ENCODE peak calls at places on chromosomes 3 and 15, in ten cellular contexts. One of them, this sample, is unnamed.

GRCh38 chr3:65052101-65052500 is 364.3 kb upstream of the ADAMTS9 start:
- DNase-seq in H9: no peak
- DNase-seq in GM12878: no peak
- DNase-seq in neuronal stem cell: no peak
- DNase-seq in mesendoderm: peak
- DNase-seq in mesenchymal stem cell: peak
- DNase-seq in GM23248: no peak
- DNase-seq in mammary epithelial cell: peak
- DNase-seq in colonic mucosa: no peak
- DNase-seq in H1: no peak
- DNase-seq in this sample: no peak

GRCh38 chr3:119810018-119810435 is 28.1 kb downstream of the NR1I2 start:
- DNase-seq in colonic mucosa: no peak
- DNase-seq in H1: no peak
- DNase-seq in mesendoderm: no peak
- DNase-seq in GM12878: peak
- DNase-seq in mesenchymal stem cell: no peak
- DNase-seq in neuronal stem cell: no peak
- DNase-seq in mammary epithelial cell: peak
- DNase-seq in GM23248: peak
- DNase-seq in H9: peak
- DNase-seq in this sample: no peak

GRCh38 chr3:72942427-72942826 is 54.2 kb upstream of the PPP4R2 start:
- DNase-seq in neuronal stem cell: no peak
- DNase-seq in H9: no peak
- DNase-seq in mesendoderm: no peak
- DNase-seq in H1: no peak
- DNase-seq in GM12878: no peak
- DNase-seq in mesenchymal stem cell: no peak
- DNase-seq in colonic mucosa: peak
- DNase-seq in mammary epithelial cell: no peak
- DNase-seq in GM23248: no peak
- DNase-seq in this sample: no peak

GRCh38 chr3:162087361-162087760 is 590.8 kb downstream of the OTOL1 start:
- DNase-seq in mammary epithelial cell: no peak
- DNase-seq in colonic mucosa: no peak
- DNase-seq in H9: no peak
- DNase-seq in GM23248: no peak
- DNase-seq in mesendoderm: no peak
- DNase-seq in H1: no peak
- DNase-seq in mesenchymal stem cell: no peak
- DNase-seq in GM12878: no peak
- DNase-seq in neuronal stem cell: no peak
- DNase-seq in this sample: no peak

GRCh38 chr3:13217736-13218540 is 144.7 kb upstream of the IQSEC1 start:
- DNase-seq in GM23248: peak
- DNase-seq in mammary epithelial cell: peak
- DNase-seq in GM12878: no peak
- DNase-seq in neuronal stem cell: no peak
- DNase-seq in colonic mucosa: no peak
- DNase-seq in mesenchymal stem cell: no peak
- DNase-seq in H9: no peak
- DNase-seq in mesendoderm: peak
- DNase-seq in H1: peak
- DNase-seq in this sample: no peak

GRCh38 chr3:24387493-24387892 is 107.2 kb downstream of the THRB start:
- DNase-seq in H1: no peak
- DNase-seq in neuronal stem cell: no peak
- DNase-seq in mammary epithelial cell: peak
- DNase-seq in colonic mucosa: no peak
- DNase-seq in mesendoderm: no peak
- DNase-seq in GM23248: peak
- DNase-seq in H9: no peak
- DNase-seq in GM12878: no peak
- DNase-seq in mesenchymal stem cell: no peak
- DNase-seq in this sample: no peak

GRCh38 chr3:20822251-20822650 is 636.2 kb upstream of the SGO1 start:
- DNase-seq in H9: no peak
- DNase-seq in GM12878: no peak
- DNase-seq in H1: no peak
- DNase-seq in GM23248: no peak
- DNase-seq in mesenchymal stem cell: no peak
- DNase-seq in colonic mucosa: no peak
- DNase-seq in neuronal stem cell: no peak
- DNase-seq in mammary epithelial cell: no peak
- DNase-seq in mesendoderm: no peak
- DNase-seq in this sample: no peak

GRCh38 chr15:90174140-90174891 is 26.8 kb upstream of the SEMA4B start:
- DNase-seq in neuronal stem cell: no peak
- DNase-seq in H9: peak
- DNase-seq in colonic mucosa: peak
- DNase-seq in GM23248: peak
- DNase-seq in GM12878: no peak
- DNase-seq in H1: no peak
- DNase-seq in mesendoderm: no peak
- DNase-seq in mesenchymal stem cell: peak
- DNase-seq in mammary epithelial cell: peak
- DNase-seq in this sample: no peak

GRCh38 chr3:150414273-150414672 is 6.2 kb downstream of the TSC22D2 start:
- DNase-seq in H1: no peak
- DNase-seq in GM23248: peak
- DNase-seq in GM12878: no peak
- DNase-seq in mesendoderm: peak
- DNase-seq in neuronal stem cell: no peak
- DNase-seq in H9: no peak
- DNase-seq in mammary epithelial cell: peak
- DNase-seq in colonic mucosa: peak
- DNase-seq in mesenchymal stem cell: peak
- DNase-seq in this sample: peak
- H3K9ac ChIP-seq in H1: no peak
- H3K9ac ChIP-seq in GM23248: peak
- H3K9ac ChIP-seq in GM12878: no peak
- H3K9ac ChIP-seq in mesendoderm: no peak
- H3K9ac ChIP-seq in neuronal stem cell: no peak
- H3K9ac ChIP-seq in H9: no peak
- H3K9ac ChIP-seq in mammary epithelial cell: peak
- H3K9ac ChIP-seq in colonic mucosa: no peak
- H3K9ac ChIP-seq in mesenchymal stem cell: peak
- H3K9ac ChIP-seq in this sample: no peak

GRCh38 chr3:127015282-127016042 is 32.5 kb downstream of the PLXNA1 start:
- DNase-seq in mesendoderm: peak
- DNase-seq in neuronal stem cell: peak
- DNase-seq in H1: no peak
- DNase-seq in mammary epithelial cell: no peak
- DNase-seq in mesenchymal stem cell: no peak
- DNase-seq in GM23248: no peak
- DNase-seq in colonic mucosa: no peak
- DNase-seq in GM12878: peak
- DNase-seq in H9: no peak
- DNase-seq in this sample: peak
- H3K9ac ChIP-seq in mesendoderm: no peak
- H3K9ac ChIP-seq in neuronal stem cell: peak
- H3K9ac ChIP-seq in H1: no peak
- H3K9ac ChIP-seq in mammary epithelial cell: no peak
- H3K9ac ChIP-seq in mesenchymal stem cell: no peak
- H3K9ac ChIP-seq in GM23248: no peak
- H3K9ac ChIP-seq in colonic mucosa: no peak
- H3K9ac ChIP-seq in GM12878: no peak
- H3K9ac ChIP-seq in H9: no peak
- H3K9ac ChIP-seq in this sample: no peak

DNA sequence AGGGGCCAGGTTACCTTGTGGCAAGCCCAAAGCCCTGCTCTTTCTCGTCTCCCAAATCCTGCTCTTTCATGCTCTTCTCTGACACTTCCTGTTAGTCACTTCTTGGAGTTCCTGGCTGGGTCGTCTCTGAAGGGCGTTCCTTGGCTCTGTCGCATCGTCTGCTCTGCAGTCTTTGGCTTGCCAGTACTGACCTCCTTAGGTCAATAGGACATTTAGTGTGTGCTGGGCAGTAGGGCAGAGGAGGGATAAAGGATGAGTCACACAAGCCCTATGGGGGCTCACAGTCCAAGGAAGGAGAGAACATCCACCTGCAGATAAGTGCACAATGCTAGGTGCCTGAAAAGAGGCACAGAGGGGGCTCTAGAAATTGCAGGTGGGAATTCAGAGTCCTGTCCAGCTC is 87.5 kb downstream of the FAM43A start:
- DNase-seq in H1: no peak
- DNase-seq in GM23248: peak
- DNase-seq in GM12878: no peak
- DNase-seq in mesenchymal stem cell: peak
- DNase-seq in mammary epithelial cell: peak
- DNase-seq in H9: no peak
- DNase-seq in mesendoderm: peak
- DNase-seq in neuronal stem cell: no peak
- DNase-seq in colonic mucosa: peak
- DNase-seq in this sample: no peak
- H3K9ac ChIP-seq in H1: no peak
- H3K9ac ChIP-seq in GM23248: peak
- H3K9ac ChIP-seq in GM12878: no peak
- H3K9ac ChIP-seq in mesenchymal stem cell: no peak
- H3K9ac ChIP-seq in mammary epithelial cell: no peak
- H3K9ac ChIP-seq in H9: no peak
- H3K9ac ChIP-seq in mesendoderm: no peak
- H3K9ac ChIP-seq in neuronal stem cell: no peak
- H3K9ac ChIP-seq in colonic mucosa: no peak
- H3K9ac ChIP-seq in this sample: no peak

DNA sequence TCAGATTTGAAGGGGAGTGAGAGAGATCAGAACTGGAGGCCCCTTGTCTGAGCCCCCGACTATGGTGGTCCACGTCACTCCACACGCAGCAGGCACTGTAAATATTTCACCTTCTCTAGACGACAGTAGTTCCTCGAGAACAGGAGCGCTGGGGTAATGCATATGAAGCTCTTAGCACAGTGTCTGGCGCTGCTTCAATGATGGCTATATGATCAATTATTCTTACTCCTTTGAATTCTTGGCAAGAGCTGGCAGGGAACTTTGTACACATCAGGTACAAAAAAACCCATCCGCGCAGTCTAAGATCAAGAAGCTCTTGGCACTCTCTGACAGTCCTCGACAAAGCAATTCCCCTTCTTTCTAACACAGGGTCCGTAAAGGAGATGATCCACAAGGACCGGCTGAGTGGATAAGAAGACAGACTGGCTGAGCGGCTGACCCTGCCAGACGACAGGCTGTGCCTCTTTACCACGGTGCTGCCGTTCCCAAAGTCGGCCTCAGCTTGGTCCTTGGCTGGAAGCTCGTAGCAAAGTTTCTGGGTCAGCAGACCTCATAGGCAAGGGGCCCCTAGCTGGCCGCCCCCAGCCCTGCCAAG is 475 bp upstream of the NRROS start:
- DNase-seq in colonic mucosa: no peak
- DNase-seq in H9: no peak
- DNase-seq in mesendoderm: no peak
- DNase-seq in neuronal stem cell: no peak
- DNase-seq in H1: no peak
- DNase-seq in mammary epithelial cell: no peak
- DNase-seq in GM12878: no peak
- DNase-seq in GM23248: peak
- DNase-seq in mesenchymal stem cell: no peak
- DNase-seq in this sample: no peak
- H3K9ac ChIP-seq in colonic mucosa: peak
- H3K9ac ChIP-seq in H9: no peak
- H3K9ac ChIP-seq in mesendoderm: peak
- H3K9ac ChIP-seq in neuronal stem cell: no peak
- H3K9ac ChIP-seq in H1: peak
- H3K9ac ChIP-seq in mammary epithelial cell: no peak
- H3K9ac ChIP-seq in GM12878: peak
- H3K9ac ChIP-seq in GM23248: no peak
- H3K9ac ChIP-seq in mesenchymal stem cell: peak
- H3K9ac ChIP-seq in this sample: no peak

GRCh38 chr15:98878172-98878571 is 129.4 kb downstream of the PGPEP1L start:
- DNase-seq in neuronal stem cell: no peak
- DNase-seq in H9: no peak
- DNase-seq in colonic mucosa: no peak
- DNase-seq in GM23248: peak
- DNase-seq in mesendoderm: no peak
- DNase-seq in mammary epithelial cell: no peak
- DNase-seq in GM12878: no peak
- DNase-seq in mesenchymal stem cell: peak
- DNase-seq in H1: no peak
- DNase-seq in this sample: no peak
- H3K9ac ChIP-seq in neuronal stem cell: no peak
- H3K9ac ChIP-seq in H9: no peak
- H3K9ac ChIP-seq in colonic mucosa: no peak
- H3K9ac ChIP-seq in GM23248: peak
- H3K9ac ChIP-seq in mesendoderm: no peak
- H3K9ac ChIP-seq in mammary epithelial cell: no peak
- H3K9ac ChIP-seq in GM12878: no peak
- H3K9ac ChIP-seq in mesenchymal stem cell: peak
- H3K9ac ChIP-seq in H1: no peak
- H3K9ac ChIP-seq in this sample: no peak